ENCODE peak calls at places on chromosomes 2 and 18, in six cellular contexts. V is stomach, X is choroid plexus epithelial cell, S is cardiac fibroblast, B is tibial nerve, D is IMR-90. T is an unnamed sample.

GRCh38 chr18:68721681-68722583 is 7.0 kb upstream of the TMX3 start:
- DNase-seq in V (no peak), X (peak), S (peak), B (no peak), D (no peak), T (peak)

GRCh38 chr2:188346059-188346458 is 54.4 kb downstream of the GULP1 start:
- DNase-seq in V (no peak), X (peak), S (no peak), B (no peak), D (no peak), T (no peak)

GRCh38 chr2:71064754-71065621 is 3.5 kb upstream of the NAGK start:
- DNase-seq in V (no peak), X (peak), S (no peak), B (no peak), D (peak), T (peak)

GRCh38 chr2:126761256-126761980 is 105.5 kb downstream of the GYPC start:
- DNase-seq in V (no peak), X (no peak), S (no peak), B (peak), D (no peak), T (no peak)

GRCh38 chr2:160783481-160783880 is 289.9 kb upstream of the RBMS1 start:
- DNase-seq in V (no peak), X (peak), S (peak), B (no peak), D (peak), T (no peak)

GRCh38 chr2:173150087-173150486 is 74.4 kb downstream of the MAP3K20 start:
- DNase-seq in V (no peak), X (peak), S (peak), B (no peak), D (peak), T (peak)

GRCh38 chr18:68588169-68588568 is 126.7 kb downstream of the TMX3 start:
- DNase-seq in V (no peak), X (no peak), S (no peak), B (no peak), D (no peak), T (no peak)

GRCh38 chr2:191572319-191572718 is 105.6 kb upstream of the NABP1 start:
- DNase-seq in V (no peak), X (no peak), S (no peak), B (no peak), D (no peak), T (no peak)

GRCh38 chr2:72562451-72563153 is 263.2 kb downstream of the EXOC6B start:
- DNase-seq in V (no peak), X (peak), S (peak), B (no peak), D (peak), T (no peak)

GRCh38 chr2:157839822-157840221 is 36.3 kb downstream of the ACVR1 start:
- DNase-seq in V (no peak), X (no peak), S (no peak), B (no peak), D (no peak), T (no peak)

GRCh38 chr2:157840568-157841156 is 35.5 kb downstream of the ACVR1 start:
- DNase-seq in V (peak), X (peak), S (peak), B (no peak), D (peak), T (peak)

GRCh38 chr2:157837851-157838441 is 38.2 kb downstream of the ACVR1 start:
- DNase-seq in V (no peak), X (peak), S (peak), B (no peak), D (peak), T (peak)

GRCh38 chr2:157839162-157839801 is 36.8 kb downstream of the ACVR1 start:
- DNase-seq in V (no peak), X (peak), S (peak), B (no peak), D (peak), T (peak)

DNA sequence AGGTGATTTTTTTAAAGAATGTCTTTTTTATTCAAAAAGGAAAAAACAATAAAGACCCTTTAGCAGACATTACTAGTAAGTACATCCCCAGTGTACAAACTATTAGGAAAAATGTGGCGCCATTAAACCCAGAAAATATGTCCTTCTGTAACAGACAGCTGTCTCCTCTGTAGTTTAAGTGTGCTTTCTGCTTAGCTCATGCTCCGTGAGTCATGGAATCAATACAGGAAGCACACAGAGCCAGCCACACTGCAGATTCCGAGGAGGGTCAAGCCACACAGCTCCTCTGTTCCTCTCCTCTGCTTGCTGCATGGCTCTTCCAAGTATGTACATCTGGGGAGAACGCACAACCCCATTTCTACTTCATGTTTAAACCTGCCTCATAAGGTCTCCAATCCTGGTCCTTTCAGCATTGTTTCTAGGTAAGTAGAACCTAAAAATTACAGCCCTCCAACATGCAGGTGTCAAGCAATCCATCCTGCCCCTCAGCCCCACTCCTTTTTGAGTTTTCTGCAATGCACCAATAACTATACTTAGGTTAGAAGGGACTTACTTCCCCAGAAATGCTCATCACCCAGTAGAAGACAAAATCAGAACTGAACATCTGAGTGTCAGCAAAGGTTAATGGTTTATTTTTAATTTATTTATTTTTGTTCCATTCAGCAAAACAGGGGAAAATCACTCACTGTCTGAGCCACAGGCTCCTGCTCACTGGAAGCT is 37.5 kb downstream of the ACVR1 start:
- DNase-seq in V (peak), X (peak), S (peak), B (peak), D (peak), T (peak)
- H3K4me3 ChIP-seq in V (peak), X (peak), S (peak), B (peak), D (no peak), T (peak)

GRCh38 chr2:181438298-181438697 is 18.9 kb upstream of the ITGA4 start:
- DNase-seq in V (no peak), X (no peak), S (no peak), B (no peak), D (no peak), T (no peak)
- TF ChIP-seq CTCF in V (no peak), X (peak), S (no peak), B (no peak), D (no peak), T (peak)

DNA sequence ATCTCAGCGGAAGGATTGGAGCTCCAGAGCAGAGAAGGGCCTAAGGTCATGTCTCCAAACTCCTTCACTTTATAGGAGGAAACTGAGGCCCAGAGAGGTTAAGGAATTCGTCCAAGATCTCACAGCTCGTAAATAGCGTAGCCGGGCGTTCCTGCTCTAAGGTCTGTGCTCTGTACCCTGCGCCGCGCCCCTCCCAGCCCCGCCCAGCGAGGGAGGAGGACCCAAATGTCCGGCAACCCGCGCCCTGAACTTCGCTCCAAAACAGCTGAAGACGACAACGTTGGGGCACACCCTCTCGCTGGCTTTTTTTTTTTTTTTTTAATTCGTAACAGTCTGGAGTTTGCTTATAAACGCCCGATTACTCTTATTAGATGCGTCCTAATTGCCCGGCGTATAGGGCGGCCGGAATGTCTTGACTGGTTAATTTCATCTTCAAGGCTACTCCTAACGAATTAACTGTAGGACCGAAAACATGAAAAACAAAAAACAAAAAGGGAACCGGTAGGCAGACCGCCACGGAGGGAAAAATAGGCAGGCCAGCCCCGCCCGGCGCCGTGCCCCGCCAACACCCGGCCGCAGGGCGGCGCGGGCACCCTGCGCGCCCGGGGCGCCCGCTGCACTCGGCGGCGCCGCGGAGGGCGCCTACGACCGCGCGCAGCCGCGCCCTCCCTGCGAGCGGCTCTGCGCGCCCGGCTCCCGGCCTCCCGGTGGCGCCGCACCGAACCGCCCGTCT is 928 bp upstream of the FOSL2 start:
- DNase-seq in V (peak), X (peak), S (peak), B (peak), D (peak), T (peak)
- H3K4me3 ChIP-seq in V (peak), X (peak), S (peak), B (peak), D (peak), T (peak)

DNA sequence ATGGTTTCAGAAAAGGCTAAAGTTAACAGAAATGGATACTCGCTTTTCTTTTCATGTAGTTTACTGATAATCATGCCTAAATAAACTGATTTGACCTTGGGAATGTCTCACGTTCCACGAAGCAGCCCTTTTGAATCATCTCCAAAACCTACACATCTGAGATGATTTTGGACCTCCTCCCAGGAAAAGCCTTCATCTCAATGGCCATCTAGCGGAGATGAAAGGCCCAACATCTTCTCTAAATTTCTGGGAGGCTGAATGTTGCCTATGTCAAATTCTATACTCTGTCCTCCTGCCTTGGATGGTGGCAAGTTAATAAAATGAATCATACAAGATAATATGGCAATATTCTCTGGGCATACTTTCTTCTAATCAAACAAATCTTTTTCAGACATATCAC is 448.5 kb downstream of the ZEB2 start:
- DNase-seq in V (no peak), X (peak), S (peak), B (no peak), D (peak), T (no peak)
- TF ChIP-seq CTCF in V (no peak), X (peak), S (peak), B (peak), D (peak), T (peak)

DNA sequence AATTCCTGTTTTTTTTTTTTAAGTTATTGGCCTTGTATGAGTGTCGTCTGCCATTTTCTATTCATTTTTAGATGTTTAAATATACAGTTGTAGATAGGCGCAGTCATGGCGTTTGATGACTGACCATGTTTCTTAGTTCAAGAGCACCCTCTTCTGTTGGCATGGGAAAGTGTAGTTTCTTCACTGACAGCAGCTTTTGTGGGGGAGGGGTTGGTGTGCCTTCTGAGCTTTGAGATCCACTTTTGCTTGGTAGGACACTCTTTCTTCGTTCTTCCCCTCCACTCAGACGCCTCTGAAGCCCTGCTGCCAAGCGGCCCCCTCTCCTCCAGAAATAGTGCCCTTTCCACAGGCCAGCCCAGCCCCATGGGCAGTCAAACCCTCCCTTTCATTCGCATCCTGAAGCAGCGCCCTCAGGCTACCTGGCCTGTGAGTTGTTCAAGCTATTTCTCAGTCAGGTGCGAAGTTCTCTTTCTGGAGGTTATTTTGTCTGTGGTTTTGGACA is 492.0 kb downstream of the TNS1 start:
- DNase-seq in V (peak), X (peak), S (peak), B (peak), D (peak), T (peak)
- H3K4me3 ChIP-seq in V (no peak), X (no peak), S (no peak), B (no peak), D (no peak), T (no peak)